ENCODE peak calls at places on chromosome 14, in five cellular contexts. X, R, C, L and N are unnamed samples.

GRCh38 chr14:96574633-96575191 is 72.5 kb downstream of the PAPOLA start:
- DNase-seq in X (no peak), R (no peak), C (no peak), L (peak), N (no peak)

GRCh38 chr14:38971258-38971921 is 131.6 kb downstream of the SEC23A start:
- DNase-seq in X (no peak), R (no peak), C (no peak), L (no peak), N (no peak)

GRCh38 chr14:22276913-22277816 is 311.9 kb downstream of the DAD1 start:
- DNase-seq in X (no peak), R (no peak), C (no peak), L (peak), N (no peak)

GRCh38 chr14:56374421-56374820 is 205.2 kb upstream of the TMEM260 start:
- DNase-seq in X (no peak), R (no peak), C (no peak), L (no peak), N (no peak)

GRCh38 chr14:23344481-23344880 is 8.2 kb downstream of the SLC22A17 start:
- DNase-seq in X (no peak), R (no peak), C (no peak), L (no peak), N (no peak)

GRCh38 chr14:67820428-67820881 is 876 bp downstream of the RAD51B start:
- DNase-seq in X (no peak), R (no peak), C (peak), L (no peak), N (peak)

GRCh38 chr14:33938131-33938949 is 12.5 kb downstream of the EGLN3 start:
- DNase-seq in X (peak), R (peak), C (no peak), L (no peak), N (no peak)

GRCh38 chr14:101709962-101710891 is 51.3 kb upstream of the PPP2R5C start:
- DNase-seq in X (peak), R (no peak), C (no peak), L (no peak), N (no peak)

GRCh38 chr14:86943391-86944365 is 1049.3 kb downstream of the GALC start:
- DNase-seq in X (no peak), R (no peak), C (no peak), L (peak), N (no peak)

GRCh38 chr14:61643546-61643945 is 51.8 kb upstream of the HIF1A start:
- DNase-seq in X (no peak), R (no peak), C (no peak), L (no peak), N (no peak)

DNA sequence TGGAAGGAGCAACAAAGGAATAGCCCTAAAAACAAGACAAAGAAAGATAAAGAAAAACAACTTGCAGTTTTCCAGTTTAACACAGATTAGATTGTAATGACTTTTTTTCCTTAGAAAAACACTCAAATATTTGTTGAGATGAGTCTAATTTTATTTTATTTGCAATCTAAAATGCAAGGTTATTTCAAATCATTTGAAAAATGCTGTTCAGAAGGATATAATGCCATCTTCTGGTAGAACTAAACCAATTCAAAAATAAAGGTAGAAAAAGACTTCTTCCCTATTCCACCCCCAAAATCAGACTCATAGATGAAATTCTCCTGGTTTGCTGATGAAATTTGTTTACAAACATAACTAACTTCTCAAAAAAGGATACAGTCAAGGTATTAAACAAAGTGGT is 84.5 kb upstream of the TTC7B start:
- DNase-seq in X (no peak), R (no peak), C (no peak), L (no peak), N (no peak)
- TF ChIP-seq CTCF in X (no peak), R (peak), C (no peak), L (peak), N (no peak)

DNA sequence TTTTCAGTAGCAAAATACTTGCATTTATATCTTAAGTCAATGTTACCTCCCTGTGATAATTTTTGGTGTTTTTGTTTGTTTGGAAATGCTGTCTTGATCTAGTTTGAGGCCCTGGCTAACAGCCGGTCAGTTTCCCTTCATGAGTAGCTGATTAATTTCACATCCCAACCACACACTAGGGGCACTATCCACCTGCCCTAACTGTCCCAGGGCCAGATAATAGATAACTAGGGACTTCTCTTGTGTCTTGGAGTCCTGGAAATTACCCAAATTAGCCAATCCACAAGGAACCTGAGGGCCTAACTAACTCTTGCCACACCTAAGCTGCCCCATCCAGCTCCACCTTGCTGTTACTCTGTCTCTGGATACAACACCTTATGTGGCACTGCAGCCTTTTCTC is 399.9 kb downstream of the FOXG1 start:
- DNase-seq in X (no peak), R (no peak), C (no peak), L (no peak), N (no peak)
- TF ChIP-seq CTCF in X (no peak), R (no peak), C (no peak), L (no peak), N (no peak)

GRCh38 chr14:69260979-69261605 is 1.1 kb downstream of the GALNT16 start:
- DNase-seq in X (no peak), R (peak), C (peak), L (no peak), N (peak)
- TF ChIP-seq CTCF in X (no peak), R (peak), C (peak), L (peak), N (peak)

GRCh38 chr14:51609987-51610283 is 41.8 kb upstream of the FRMD6 start:
- DNase-seq in X (no peak), R (no peak), C (no peak), L (no peak), N (no peak)
- TF ChIP-seq CTCF in X (no peak), R (no peak), C (no peak), L (no peak), N (no peak)

DNA sequence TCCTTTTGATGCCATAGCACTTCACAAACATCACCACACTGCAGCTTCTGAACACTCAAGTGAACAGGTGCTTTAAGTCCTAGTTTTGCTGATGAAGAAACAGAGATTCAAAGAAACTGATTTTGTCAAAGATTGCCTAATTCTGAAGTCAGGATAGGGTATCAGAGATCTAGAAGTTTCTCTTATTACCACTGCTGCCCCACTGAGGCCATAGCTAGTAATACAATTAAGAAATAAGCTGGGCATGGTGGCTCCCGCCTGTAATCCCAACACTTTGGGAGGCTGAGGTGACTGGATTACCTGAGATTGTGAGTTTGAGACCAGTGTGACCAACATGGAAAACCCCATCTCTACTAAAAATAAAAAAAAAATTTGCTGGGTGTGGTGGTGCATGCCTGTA is 458.3 kb upstream of the SEL1L start:
- DNase-seq in X (no peak), R (no peak), C (no peak), L (peak), N (peak)
- TF ChIP-seq CTCF in X (no peak), R (no peak), C (no peak), L (peak), N (peak)

DNA sequence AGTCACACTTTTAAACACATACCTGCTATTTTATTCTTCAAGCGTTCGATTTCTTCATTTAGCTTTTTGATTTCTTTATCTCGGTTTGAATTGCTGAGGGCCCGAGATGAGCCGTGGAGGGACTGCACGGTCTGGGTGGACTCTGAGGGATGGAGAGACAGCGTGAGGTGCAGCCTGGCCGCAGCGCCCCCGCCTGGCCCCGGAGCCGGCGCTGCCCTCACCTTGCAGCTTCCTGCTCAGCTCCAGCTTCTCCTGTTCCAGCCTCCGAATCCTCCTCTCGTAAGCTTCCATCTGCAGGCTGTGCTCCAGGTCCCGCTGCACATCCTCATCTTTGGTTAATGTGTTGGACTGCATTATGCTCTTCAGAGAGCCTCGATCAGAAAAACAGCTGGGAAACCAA is 53.2 kb downstream of the AMN start:
- DNase-seq in X (no peak), R (no peak), C (no peak), L (no peak), N (no peak)
- TF ChIP-seq CTCF in X (no peak), R (no peak), C (no peak), L (no peak), N (no peak)

DNA sequence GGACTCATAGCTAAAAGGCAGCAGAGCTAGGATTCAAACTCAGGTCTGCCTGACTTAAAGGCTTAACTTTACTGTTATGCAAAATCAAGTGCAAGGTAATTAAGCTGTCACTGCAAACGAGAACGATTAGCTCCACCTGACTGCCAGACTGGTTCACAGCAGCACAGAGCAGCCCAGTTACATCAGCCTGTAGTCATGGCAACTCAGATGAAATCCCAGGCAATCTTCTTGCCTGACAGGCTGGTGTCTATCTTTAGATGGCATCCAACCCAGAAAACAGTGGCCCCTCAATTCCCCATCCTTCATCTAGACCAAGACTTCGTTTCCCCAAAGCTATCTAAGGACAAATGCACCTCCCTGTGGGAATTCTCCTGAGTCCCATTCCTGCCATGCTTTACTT is 77.3 kb upstream of the ACTN1 start:
- DNase-seq in X (no peak), R (no peak), C (no peak), L (peak), N (peak)
- TF ChIP-seq CTCF in X (no peak), R (no peak), C (no peak), L (peak), N (no peak)